ENCODE peak calls at places on chromosomes 13 and 19, in ten cellular contexts. One of them, this sample, is unnamed.

GRCh38 chr19:7787141-7787540 is 24.1 kb downstream of the CLEC4M start:
- DNase-seq in K562: no peak
- DNase-seq in transverse colon: no peak
- DNase-seq in breast epithelium: no peak
- DNase-seq in suprapubic skin: no peak
- DNase-seq in endothelial cell of umbilical vein: peak; percentile 51
- DNase-seq in HepG2: no peak
- DNase-seq in HCT116: no peak
- DNase-seq in upper lobe of left lung: no peak
- DNase-seq in stomach: no peak
- DNase-seq in this sample: peak; percentile 59

GRCh38 chr19:4707322-4707721 is 16.3 kb downstream of the DPP9 start:
- DNase-seq in breast epithelium: no peak
- DNase-seq in HepG2: no peak
- DNase-seq in upper lobe of left lung: no peak
- DNase-seq in suprapubic skin: no peak
- DNase-seq in transverse colon: no peak
- DNase-seq in HCT116: no peak
- DNase-seq in stomach: no peak
- DNase-seq in K562: no peak
- DNase-seq in endothelial cell of umbilical vein: no peak
- DNase-seq in this sample: no peak

GRCh38 chr19:45299719-45300118 is 23.0 kb downstream of the CKM start:
- DNase-seq in endothelial cell of umbilical vein: no peak
- DNase-seq in K562: no peak
- DNase-seq in stomach: no peak
- DNase-seq in HepG2: no peak
- DNase-seq in suprapubic skin: no peak
- DNase-seq in HCT116: no peak
- DNase-seq in transverse colon: no peak
- DNase-seq in breast epithelium: no peak
- DNase-seq in upper lobe of left lung: no peak
- DNase-seq in this sample: no peak

GRCh38 chr13:97222934-97223710 is 989 bp downstream of the MBNL2 start:
- DNase-seq in HCT116: no peak
- DNase-seq in HepG2: no peak
- DNase-seq in suprapubic skin: no peak
- DNase-seq in transverse colon: no peak
- DNase-seq in upper lobe of left lung: no peak
- DNase-seq in endothelial cell of umbilical vein: peak; percentile 36
- DNase-seq in breast epithelium: no peak
- DNase-seq in stomach: no peak
- DNase-seq in K562: no peak
- DNase-seq in this sample: no peak

GRCh38 chr13:23375007-23375971 is 58.2 kb downstream of the SACS start:
- DNase-seq in HepG2: peak; percentile 78
- DNase-seq in transverse colon: peak; percentile 96
- DNase-seq in K562: peak; percentile 95
- DNase-seq in breast epithelium: peak; percentile 94
- DNase-seq in endothelial cell of umbilical vein: peak; percentile 97
- DNase-seq in stomach: peak; percentile 96
- DNase-seq in suprapubic skin: peak; percentile 97
- DNase-seq in HCT116: peak; percentile 77
- DNase-seq in upper lobe of left lung: peak; percentile 99
- DNase-seq in this sample: peak; percentile 99

GRCh38 chr19:36573948-36574726 is 1.0 kb upstream of the ZNF529 start:
- DNase-seq in breast epithelium: no peak
- DNase-seq in stomach: peak; percentile 26
- DNase-seq in suprapubic skin: no peak
- DNase-seq in upper lobe of left lung: no peak
- DNase-seq in HCT116: no peak
- DNase-seq in K562: peak; percentile 15
- DNase-seq in endothelial cell of umbilical vein: peak; percentile 49
- DNase-seq in transverse colon: peak; percentile 7
- DNase-seq in HepG2: peak; percentile 13
- DNase-seq in this sample: no peak

GRCh38 chr13:46211116-46211515 is 612 bp upstream of the LRRC63 start:
- DNase-seq in upper lobe of left lung: no peak
- DNase-seq in breast epithelium: no peak
- DNase-seq in stomach: no peak
- DNase-seq in HCT116: no peak
- DNase-seq in endothelial cell of umbilical vein: peak; percentile 3
- DNase-seq in K562: peak; percentile 25
- DNase-seq in suprapubic skin: no peak
- DNase-seq in HepG2: no peak
- DNase-seq in transverse colon: no peak
- DNase-seq in this sample: no peak

GRCh38 chr19:7421941-7422744 is 66.7 kb downstream of the PEX11G start:
- DNase-seq in stomach: peak; percentile 48
- DNase-seq in HepG2: no peak
- DNase-seq in endothelial cell of umbilical vein: no peak
- DNase-seq in breast epithelium: no peak
- DNase-seq in HCT116: peak; percentile 69
- DNase-seq in transverse colon: no peak
- DNase-seq in upper lobe of left lung: no peak
- DNase-seq in suprapubic skin: no peak
- DNase-seq in K562: peak; percentile 2
- DNase-seq in this sample: no peak

GRCh38 chr19:57559008-57559403 is 657 bp downstream of the ZNF550 start:
- DNase-seq in HCT116: no peak
- DNase-seq in breast epithelium: no peak
- DNase-seq in suprapubic skin: no peak
- DNase-seq in upper lobe of left lung: no peak
- DNase-seq in stomach: no peak
- DNase-seq in HepG2: peak; percentile 12
- DNase-seq in transverse colon: peak; percentile 10
- DNase-seq in endothelial cell of umbilical vein: peak; percentile 14
- DNase-seq in K562: peak; percentile 19
- DNase-seq in this sample: peak; percentile 72

GRCh38 chr19:48741222-48741999 is 1.0 kb upstream of the RASIP1 start:
- DNase-seq in transverse colon: peak; percentile 59
- DNase-seq in endothelial cell of umbilical vein: peak; percentile 29
- DNase-seq in breast epithelium: no peak
- DNase-seq in HepG2: no peak
- DNase-seq in upper lobe of left lung: peak; percentile 91
- DNase-seq in K562: peak; percentile 92
- DNase-seq in suprapubic skin: no peak
- DNase-seq in HCT116: no peak
- DNase-seq in stomach: peak; percentile 66
- DNase-seq in this sample: peak; percentile 80

GRCh38 chr13:64274481-64275217 is 2859.0 kb upstream of the PCDH20 start:
- DNase-seq in upper lobe of left lung: no peak
- DNase-seq in suprapubic skin: no peak
- DNase-seq in endothelial cell of umbilical vein: peak; percentile 68
- DNase-seq in HCT116: no peak
- DNase-seq in stomach: no peak
- DNase-seq in HepG2: no peak
- DNase-seq in K562: peak; percentile 50
- DNase-seq in breast epithelium: no peak
- DNase-seq in transverse colon: no peak
- DNase-seq in this sample: no peak

GRCh38 chr13:83325454-83325853 is 556.8 kb downstream of the SLITRK1 start:
- DNase-seq in K562: no peak
- DNase-seq in stomach: no peak
- DNase-seq in transverse colon: no peak
- DNase-seq in upper lobe of left lung: no peak
- DNase-seq in HCT116: no peak
- DNase-seq in endothelial cell of umbilical vein: no peak
- DNase-seq in suprapubic skin: no peak
- DNase-seq in breast epithelium: no peak
- DNase-seq in HepG2: no peak
- DNase-seq in this sample: no peak

GRCh38 chr19:54325194-54325621 is 12.2 kb upstream of the LILRA5 start:
- DNase-seq in upper lobe of left lung: no peak
- DNase-seq in transverse colon: no peak
- DNase-seq in K562: peak; percentile 71
- DNase-seq in breast epithelium: no peak
- DNase-seq in stomach: no peak
- DNase-seq in suprapubic skin: no peak
- DNase-seq in endothelial cell of umbilical vein: peak; percentile 51
- DNase-seq in HepG2: peak; percentile 30
- DNase-seq in HCT116: peak; percentile 31
- DNase-seq in this sample: no peak

DNA sequence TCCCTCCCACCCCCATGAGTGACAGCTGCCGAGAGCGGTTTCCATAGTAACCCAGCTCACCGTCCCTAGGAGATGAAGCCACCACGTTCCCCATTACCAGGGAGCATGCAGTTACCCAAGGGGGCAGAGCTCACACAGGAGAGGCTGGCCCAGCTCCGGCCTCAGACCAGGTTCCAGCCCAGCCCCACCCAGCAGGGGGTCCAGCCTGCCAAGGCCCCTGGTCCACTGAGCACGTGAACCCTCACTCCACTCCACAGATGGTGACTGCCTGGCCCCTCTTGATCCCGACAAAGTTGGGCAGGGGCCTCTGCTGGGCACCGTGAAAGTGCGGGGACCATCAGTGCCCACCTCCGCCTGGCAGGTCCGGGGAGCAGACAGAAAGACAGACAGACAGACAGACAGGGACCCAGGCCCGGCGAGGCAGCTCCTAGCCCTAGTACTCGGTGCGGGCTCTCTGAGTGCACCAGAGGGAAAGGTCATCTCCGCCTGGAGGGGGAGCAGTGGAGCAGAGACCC is 50.7 kb downstream of the CELF5 start:
- DNase-seq in HCT116: peak; percentile 36
- DNase-seq in suprapubic skin: no peak
- DNase-seq in breast epithelium: no peak
- DNase-seq in endothelial cell of umbilical vein: no peak
- DNase-seq in HepG2: peak; percentile 65
- DNase-seq in transverse colon: no peak
- DNase-seq in upper lobe of left lung: no peak
- DNase-seq in stomach: no peak
- DNase-seq in K562: peak; percentile 41
- DNase-seq in this sample: no peak
- TF ChIP-seq POLR2A in HCT116: no peak
- TF ChIP-seq POLR2A in suprapubic skin: no peak
- TF ChIP-seq POLR2A in breast epithelium: no peak
- TF ChIP-seq POLR2A in endothelial cell of umbilical vein: no peak
- TF ChIP-seq POLR2A in HepG2: no peak
- TF ChIP-seq POLR2A in transverse colon: no peak
- TF ChIP-seq POLR2A in upper lobe of left lung: no peak
- TF ChIP-seq POLR2A in stomach: no peak
- TF ChIP-seq POLR2A in K562: no peak
- TF ChIP-seq POLR2A in this sample: no peak

GRCh38 chr19:16447015-16447384 is 24.8 kb downstream of the EPS15L1 start:
- DNase-seq in suprapubic skin: peak; percentile 88
- DNase-seq in stomach: peak; percentile 83
- DNase-seq in endothelial cell of umbilical vein: no peak
- DNase-seq in upper lobe of left lung: no peak
- DNase-seq in HepG2: peak; percentile 80
- DNase-seq in breast epithelium: no peak
- DNase-seq in K562: peak; percentile 60
- DNase-seq in transverse colon: peak; percentile 50
- DNase-seq in HCT116: no peak
- DNase-seq in this sample: peak; percentile 94

GRCh38 chr19:16446108-16447014 is 25.4 kb downstream of the EPS15L1 start:
- DNase-seq in HCT116: no peak
- DNase-seq in HepG2: no peak
- DNase-seq in endothelial cell of umbilical vein: peak; percentile 99
- DNase-seq in transverse colon: no peak
- DNase-seq in stomach: no peak
- DNase-seq in K562: no peak
- DNase-seq in breast epithelium: no peak
- DNase-seq in upper lobe of left lung: no peak
- DNase-seq in suprapubic skin: no peak
- DNase-seq in this sample: peak; percentile 83

GRCh38 chr19:16452321-16452720 is 19.4 kb downstream of the EPS15L1 start:
- DNase-seq in suprapubic skin: no peak
- DNase-seq in HCT116: no peak
- DNase-seq in HepG2: no peak
- DNase-seq in breast epithelium: no peak
- DNase-seq in upper lobe of left lung: no peak
- DNase-seq in endothelial cell of umbilical vein: no peak
- DNase-seq in transverse colon: no peak
- DNase-seq in K562: no peak
- DNase-seq in stomach: no peak
- DNase-seq in this sample: no peak

GRCh38 chr19:16445238-16446107 is 26.3 kb downstream of the EPS15L1 start:
- DNase-seq in transverse colon: peak; percentile 27
- DNase-seq in K562: no peak
- DNase-seq in HepG2: peak; percentile 32
- DNase-seq in suprapubic skin: no peak
- DNase-seq in HCT116: no peak
- DNase-seq in upper lobe of left lung: no peak
- DNase-seq in endothelial cell of umbilical vein: no peak
- DNase-seq in stomach: no peak
- DNase-seq in breast epithelium: no peak
- DNase-seq in this sample: peak; percentile 83

GRCh38 chr19:16449330-16449961 is 22.3 kb downstream of the EPS15L1 start:
- DNase-seq in HepG2: no peak
- DNase-seq in upper lobe of left lung: no peak
- DNase-seq in stomach: no peak
- DNase-seq in transverse colon: no peak
- DNase-seq in endothelial cell of umbilical vein: no peak
- DNase-seq in suprapubic skin: no peak
- DNase-seq in breast epithelium: no peak
- DNase-seq in K562: no peak
- DNase-seq in HCT116: no peak
- DNase-seq in this sample: no peak
- TF ChIP-seq POLR2AphosphoS5 in HepG2: no peak
- TF ChIP-seq POLR2AphosphoS5 in upper lobe of left lung: no peak
- TF ChIP-seq POLR2AphosphoS5 in stomach: no peak
- TF ChIP-seq POLR2AphosphoS5 in transverse colon: no peak
- TF ChIP-seq POLR2AphosphoS5 in endothelial cell of umbilical vein: no peak
- TF ChIP-seq POLR2AphosphoS5 in suprapubic skin: no peak
- TF ChIP-seq POLR2AphosphoS5 in breast epithelium: no peak
- TF ChIP-seq POLR2AphosphoS5 in K562: no peak
- TF ChIP-seq POLR2AphosphoS5 in HCT116: no peak
- TF ChIP-seq POLR2AphosphoS5 in this sample: peak; percentile 73

GRCh38 chr19:21410166-21410565 is 13.2 kb downstream of the ZNF493 start:
- DNase-seq in HepG2: no peak
- DNase-seq in endothelial cell of umbilical vein: no peak
- DNase-seq in suprapubic skin: no peak
- DNase-seq in HCT116: no peak
- DNase-seq in stomach: no peak
- DNase-seq in K562: no peak
- DNase-seq in upper lobe of left lung: no peak
- DNase-seq in transverse colon: no peak
- DNase-seq in breast epithelium: no peak
- DNase-seq in this sample: no peak
- H3K4me1 ChIP-seq in HepG2: no peaks in the 10 kb centered on the region
- H3K4me1 ChIP-seq in endothelial cell of umbilical vein: no peaks in the 10 kb centered on the region
- H3K4me1 ChIP-seq in suprapubic skin: no peaks in the 10 kb centered on the region
- H3K4me1 ChIP-seq in HCT116: no peaks in the 10 kb centered on the region
- H3K4me1 ChIP-seq in stomach: no peaks in the 10 kb centered on the region
- H3K4me1 ChIP-seq in K562: no peaks in the 10 kb centered on the region
- H3K4me1 ChIP-seq in upper lobe of left lung: no peaks in the 10 kb centered on the region
- H3K4me1 ChIP-seq in transverse colon: no peaks in the 10 kb centered on the region
- H3K4me1 ChIP-seq in breast epithelium: no peaks in the 10 kb centered on the region
- H3K4me1 ChIP-seq in this sample: no peaks in the 10 kb centered on the region

DNA sequence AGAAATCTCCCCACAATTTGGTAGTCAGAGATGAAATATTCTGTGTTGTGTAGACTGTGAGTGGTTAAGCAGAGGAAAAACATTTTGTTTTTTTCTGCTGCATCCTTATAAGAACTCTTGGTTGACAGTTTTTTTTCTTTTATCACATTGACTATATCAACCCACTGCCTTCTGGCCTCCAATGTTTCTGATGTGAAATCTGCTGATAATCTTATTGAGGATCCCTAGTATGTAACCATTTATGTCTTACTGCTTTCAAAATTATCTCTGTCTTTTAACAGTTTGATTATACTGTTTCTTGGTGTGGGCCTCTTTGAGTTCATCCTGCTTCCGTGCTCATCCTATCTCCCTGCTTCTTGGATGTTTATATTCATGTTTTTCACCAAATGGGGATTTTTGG is 316.9 kb downstream of the MTUS2 start:
- DNase-seq in transverse colon: no peak
- DNase-seq in HCT116: no peak
- DNase-seq in HepG2: no peak
- DNase-seq in breast epithelium: no peak
- DNase-seq in suprapubic skin: no peak
- DNase-seq in upper lobe of left lung: no peak
- DNase-seq in K562: no peak
- DNase-seq in stomach: no peak
- DNase-seq in endothelial cell of umbilical vein: no peak
- DNase-seq in this sample: no peak
- TF ChIP-seq POLR2A in transverse colon: no peak
- TF ChIP-seq POLR2A in HCT116: no peak
- TF ChIP-seq POLR2A in HepG2: no peak
- TF ChIP-seq POLR2A in breast epithelium: no peak
- TF ChIP-seq POLR2A in suprapubic skin: no peak
- TF ChIP-seq POLR2A in upper lobe of left lung: no peak
- TF ChIP-seq POLR2A in K562: no peak
- TF ChIP-seq POLR2A in stomach: no peak
- TF ChIP-seq POLR2A in endothelial cell of umbilical vein: no peak
- TF ChIP-seq POLR2A in this sample: no peak

This sample was measured in spleen.